ENCODE peak calls at places on chromosomes 1 and 21, in nine cellular contexts. One of them, this sample, is unnamed.

GRCh38 chr1:14765773-14766172 is 167.3 kb downstream of the KAZN start:
- DNase-seq in mesenchymal stem cell: no peak
- DNase-seq in sigmoid colon: no peak
- DNase-seq in IMR-90: no peak
- DNase-seq in transverse colon: no peak
- DNase-seq in cardiac muscle cell: no peak
- DNase-seq in right cardiac atrium: no peak
- DNase-seq in breast epithelium: no peak
- DNase-seq in endodermal cell: no peak
- DNase-seq in this sample: no peak

GRCh38 chr21:44539031-44539430 is 964 bp downstream of the KRTAP10-1 start:
- DNase-seq in mesenchymal stem cell: no peak
- DNase-seq in sigmoid colon: peak; percentile 46
- DNase-seq in IMR-90: no peak
- DNase-seq in transverse colon: no peak
- DNase-seq in cardiac muscle cell: no peak
- DNase-seq in right cardiac atrium: no peak
- DNase-seq in breast epithelium: no peak
- DNase-seq in endodermal cell: no peak
- DNase-seq in this sample: peak; percentile 67

GRCh38 chr1:11198851-11199628 is 9.9 kb downstream of the ANGPTL7 start:
- DNase-seq in mesenchymal stem cell: no peak
- DNase-seq in sigmoid colon: no peak
- DNase-seq in IMR-90: no peak
- DNase-seq in transverse colon: no peak
- DNase-seq in cardiac muscle cell: no peak
- DNase-seq in right cardiac atrium: no peak
- DNase-seq in breast epithelium: no peak
- DNase-seq in endodermal cell: no peak
- DNase-seq in this sample: no peak

GRCh38 chr1:230231739-230232075 is 164.7 kb downstream of the GALNT2 start:
- DNase-seq in mesenchymal stem cell: peak; percentile 55
- DNase-seq in sigmoid colon: peak; percentile 87
- DNase-seq in IMR-90: peak; percentile 60
- DNase-seq in transverse colon: peak; percentile 87
- DNase-seq in cardiac muscle cell: peak; percentile 85
- DNase-seq in right cardiac atrium: peak; percentile 79
- DNase-seq in breast epithelium: no peak
- DNase-seq in endodermal cell: no peak
- DNase-seq in this sample: no peak

GRCh38 chr1:4119516-4120220 is 219.6 kb upstream of the C1orf174 start:
- DNase-seq in mesenchymal stem cell: no peak
- DNase-seq in sigmoid colon: peak; percentile 48
- DNase-seq in IMR-90: no peak
- DNase-seq in transverse colon: no peak
- DNase-seq in cardiac muscle cell: no peak
- DNase-seq in right cardiac atrium: no peak
- DNase-seq in breast epithelium: no peak
- DNase-seq in endodermal cell: peak; percentile 66
- DNase-seq in this sample: no peak

GRCh38 chr1:30036229-30036547 is 687.2 kb downstream of the MATN1 start:
- DNase-seq in mesenchymal stem cell: no peak
- DNase-seq in sigmoid colon: no peak
- DNase-seq in IMR-90: no peak
- DNase-seq in transverse colon: no peak
- DNase-seq in cardiac muscle cell: no peak
- DNase-seq in right cardiac atrium: no peak
- DNase-seq in breast epithelium: no peak
- DNase-seq in endodermal cell: peak; percentile 22
- DNase-seq in this sample: no peak

GRCh38 chr1:243575070-243575469 is 275.0 kb downstream of the AKT3 start:
- DNase-seq in mesenchymal stem cell: no peak
- DNase-seq in sigmoid colon: no peak
- DNase-seq in IMR-90: peak; percentile 41
- DNase-seq in transverse colon: no peak
- DNase-seq in cardiac muscle cell: no peak
- DNase-seq in right cardiac atrium: no peak
- DNase-seq in breast epithelium: no peak
- DNase-seq in endodermal cell: no peak
- DNase-seq in this sample: no peak

GRCh38 chr1:234505774-234506114 is 26.8 kb upstream of the TARBP1 start:
- DNase-seq in mesenchymal stem cell: no peak
- DNase-seq in sigmoid colon: no peak
- DNase-seq in IMR-90: peak; percentile 84
- DNase-seq in transverse colon: no peak
- DNase-seq in cardiac muscle cell: peak; percentile 68
- DNase-seq in right cardiac atrium: no peak
- DNase-seq in breast epithelium: no peak
- DNase-seq in endodermal cell: no peak
- DNase-seq in this sample: no peak

GRCh38 chr1:208985231-208985630 is 598.3 kb upstream of the CAMK1G start:
- DNase-seq in mesenchymal stem cell: no peak
- DNase-seq in sigmoid colon: no peak
- DNase-seq in IMR-90: no peak
- DNase-seq in transverse colon: no peak
- DNase-seq in cardiac muscle cell: peak; percentile 8
- DNase-seq in right cardiac atrium: no peak
- DNase-seq in breast epithelium: no peak
- DNase-seq in endodermal cell: no peak
- DNase-seq in this sample: no peak

GRCh38 chr1:216670118-216670870 is 52.9 kb downstream of the ESRRG start:
- DNase-seq in mesenchymal stem cell: peak; percentile 43
- DNase-seq in sigmoid colon: no peak
- DNase-seq in IMR-90: peak; percentile 54
- DNase-seq in transverse colon: no peak
- DNase-seq in cardiac muscle cell: peak; percentile 22
- DNase-seq in right cardiac atrium: no peak
- DNase-seq in breast epithelium: no peak
- DNase-seq in endodermal cell: no peak
- DNase-seq in this sample: no peak

GRCh38 chr1:26036756-26037281 is 9.1 kb downstream of the SLC30A2 start:
- DNase-seq in mesenchymal stem cell: no peak
- DNase-seq in sigmoid colon: no peak
- DNase-seq in IMR-90: no peak
- DNase-seq in transverse colon: no peak
- DNase-seq in cardiac muscle cell: no peak
- DNase-seq in right cardiac atrium: no peak
- DNase-seq in breast epithelium: no peak
- DNase-seq in endodermal cell: no peak
- DNase-seq in this sample: no peak

GRCh38 chr1:28983509-28984310 is 69.3 kb downstream of the EPB41 start:
- DNase-seq in mesenchymal stem cell: peak; percentile 21
- DNase-seq in sigmoid colon: peak; percentile 67
- DNase-seq in IMR-90: no peak
- DNase-seq in transverse colon: no peak
- DNase-seq in cardiac muscle cell: no peak
- DNase-seq in right cardiac atrium: peak; percentile 23
- DNase-seq in breast epithelium: no peak
- DNase-seq in endodermal cell: peak; percentile 78
- DNase-seq in this sample: no peak

DNA sequence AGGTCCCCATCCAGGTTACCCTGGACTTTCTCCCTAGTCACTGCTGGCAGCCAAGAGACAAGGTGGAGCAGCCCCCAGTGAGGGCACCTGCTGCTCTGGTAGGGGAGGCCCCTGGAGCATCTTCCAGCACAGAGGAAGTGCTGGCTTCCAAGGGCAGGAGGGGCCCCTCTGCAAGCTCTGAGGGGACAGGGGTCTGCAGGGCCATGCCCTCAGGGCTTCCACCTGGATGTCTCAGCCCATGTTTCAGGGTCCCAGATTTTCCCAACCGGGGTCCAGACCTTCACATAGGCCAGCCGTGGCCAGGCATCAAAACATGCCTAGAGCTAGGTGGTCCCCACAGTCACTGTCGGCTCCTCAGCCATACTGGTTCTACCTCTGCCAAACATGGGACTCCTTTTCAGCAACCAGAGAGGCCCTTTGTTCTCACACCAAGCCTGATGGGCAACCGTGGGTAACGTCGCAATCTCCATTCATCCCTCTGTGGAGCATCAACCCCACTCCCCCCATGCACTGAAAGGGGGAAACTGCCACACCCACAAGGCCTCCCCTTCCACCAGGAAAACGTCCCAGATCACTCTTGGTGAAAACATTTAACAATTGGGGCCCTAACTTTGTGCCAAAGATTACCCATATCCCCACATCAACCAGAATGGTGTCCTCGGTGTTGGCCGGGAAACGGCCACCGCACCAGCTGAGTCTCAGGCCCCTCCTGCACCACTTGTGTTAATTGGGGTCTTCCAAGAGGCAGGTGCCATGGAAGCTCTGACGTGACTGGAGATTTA is 1.9 kb upstream of the COL6A2 start:
- DNase-seq in mesenchymal stem cell: no peak
- DNase-seq in sigmoid colon: no peak
- DNase-seq in IMR-90: no peak
- DNase-seq in transverse colon: no peak
- DNase-seq in cardiac muscle cell: no peak
- DNase-seq in right cardiac atrium: no peak
- DNase-seq in breast epithelium: peak; percentile 16
- DNase-seq in endodermal cell: peak; percentile 34
- DNase-seq in this sample: peak; percentile 84
- H3K4me1 ChIP-seq in mesenchymal stem cell: peaks cover 22% of the 10 kb centered on the region
- H3K4me1 ChIP-seq in sigmoid colon: no peaks in the 10 kb centered on the region
- H3K4me1 ChIP-seq in IMR-90: peaks cover 28% of the 10 kb centered on the region
- H3K4me1 ChIP-seq in transverse colon: peaks cover 12% of the 10 kb centered on the region
- H3K4me1 ChIP-seq in cardiac muscle cell: no peaks in the 10 kb centered on the region
- H3K4me1 ChIP-seq in right cardiac atrium: peaks cover 5% of the 10 kb centered on the region
- H3K4me1 ChIP-seq in breast epithelium: no peaks in the 10 kb centered on the region
- H3K4me1 ChIP-seq in endodermal cell: no peaks in the 10 kb centered on the region
- H3K4me1 ChIP-seq in this sample: peaks cover 56% of the 10 kb centered on the region

DNA sequence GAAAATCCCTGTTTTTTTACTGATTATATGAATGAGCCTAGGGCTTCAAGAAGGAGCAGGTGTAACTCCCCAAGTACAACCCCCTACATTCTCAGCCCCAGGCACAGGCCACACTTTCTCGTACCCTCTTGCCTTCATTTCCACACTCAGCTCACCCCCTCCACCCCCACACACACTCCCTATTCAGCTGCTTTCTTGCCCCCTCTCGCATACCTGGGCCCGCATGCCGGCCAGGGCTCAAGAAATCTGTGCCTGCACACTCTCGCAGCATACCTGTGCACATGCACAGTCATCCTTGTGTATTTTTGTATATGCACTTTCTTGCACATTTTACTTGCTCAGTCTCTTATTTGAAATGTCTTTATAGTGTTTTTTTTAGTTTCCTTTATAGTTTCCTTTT is 2.0 kb downstream of the PTPRF start:
- DNase-seq in mesenchymal stem cell: no peak
- DNase-seq in sigmoid colon: no peak
- DNase-seq in IMR-90: no peak
- DNase-seq in transverse colon: no peak
- DNase-seq in cardiac muscle cell: no peak
- DNase-seq in right cardiac atrium: no peak
- DNase-seq in breast epithelium: no peak
- DNase-seq in endodermal cell: no peak
- DNase-seq in this sample: no peak
- H3K4me1 ChIP-seq in mesenchymal stem cell: peaks cover 19% of the 10 kb centered on the region
- H3K4me1 ChIP-seq in sigmoid colon: no peaks in the 10 kb centered on the region
- H3K4me1 ChIP-seq in IMR-90: peaks cover 6% of the 10 kb centered on the region
- H3K4me1 ChIP-seq in transverse colon: peaks cover 68% of the 10 kb centered on the region
- H3K4me1 ChIP-seq in cardiac muscle cell: peaks cover 17% of the 10 kb centered on the region
- H3K4me1 ChIP-seq in right cardiac atrium: no peaks in the 10 kb centered on the region
- H3K4me1 ChIP-seq in breast epithelium: no peaks in the 10 kb centered on the region
- H3K4me1 ChIP-seq in endodermal cell: no peaks in the 10 kb centered on the region
- H3K4me1 ChIP-seq in this sample: peaks cover 67% of the 10 kb centered on the region

DNA sequence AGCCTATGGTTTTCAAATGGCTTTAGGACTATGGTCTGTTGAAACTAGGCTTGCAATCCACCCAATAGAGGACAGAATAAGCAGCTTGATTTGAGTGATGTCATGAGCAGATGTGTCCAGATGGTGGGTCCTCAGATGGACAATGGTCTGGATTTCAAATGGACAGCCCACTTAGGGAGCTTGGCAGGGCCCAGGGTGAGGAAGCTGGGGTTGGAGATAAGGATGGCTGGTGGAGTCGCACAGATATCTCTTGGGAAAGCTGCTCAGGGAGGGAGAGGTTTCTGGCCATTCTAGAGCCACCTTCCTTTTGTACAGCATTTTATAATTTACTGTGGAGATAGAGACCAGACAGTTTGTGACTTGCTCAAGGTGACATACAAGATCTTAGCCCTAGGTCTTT is 55.0 kb downstream of the NFASC start:
- DNase-seq in mesenchymal stem cell: no peak
- DNase-seq in sigmoid colon: no peak
- DNase-seq in IMR-90: no peak
- DNase-seq in transverse colon: no peak
- DNase-seq in cardiac muscle cell: no peak
- DNase-seq in right cardiac atrium: no peak
- DNase-seq in breast epithelium: no peak
- DNase-seq in endodermal cell: peak; percentile 49
- DNase-seq in this sample: peak; percentile 58
- H3K4me1 ChIP-seq in mesenchymal stem cell: peaks cover 4% of the 10 kb centered on the region
- H3K4me1 ChIP-seq in sigmoid colon: no peaks in the 10 kb centered on the region
- H3K4me1 ChIP-seq in IMR-90: no peaks in the 10 kb centered on the region
- H3K4me1 ChIP-seq in transverse colon: no peaks in the 10 kb centered on the region
- H3K4me1 ChIP-seq in cardiac muscle cell: peaks cover 4% of the 10 kb centered on the region
- H3K4me1 ChIP-seq in right cardiac atrium: peaks cover 23% of the 10 kb centered on the region
- H3K4me1 ChIP-seq in breast epithelium: no peaks in the 10 kb centered on the region
- H3K4me1 ChIP-seq in endodermal cell: peaks cover 61% of the 10 kb centered on the region
- H3K4me1 ChIP-seq in this sample: no peaks in the 10 kb centered on the region

GRCh38 chr1:63874278-63874880 is 100.6 kb downstream of the ROR1 start:
- DNase-seq in mesenchymal stem cell: peak; percentile 71
- DNase-seq in sigmoid colon: no peak
- DNase-seq in IMR-90: peak; percentile 12
- DNase-seq in transverse colon: no peak
- DNase-seq in cardiac muscle cell: peak; percentile 39
- DNase-seq in right cardiac atrium: no peak
- DNase-seq in breast epithelium: no peak
- DNase-seq in endodermal cell: no peak
- DNase-seq in this sample: no peak

GRCh38 chr1:63878914-63879313 is 105.1 kb downstream of the ROR1 start:
- DNase-seq in mesenchymal stem cell: peak; percentile 54
- DNase-seq in sigmoid colon: no peak
- DNase-seq in IMR-90: peak; percentile 83
- DNase-seq in transverse colon: no peak
- DNase-seq in cardiac muscle cell: peak; percentile 31
- DNase-seq in right cardiac atrium: no peak
- DNase-seq in breast epithelium: no peak
- DNase-seq in endodermal cell: no peak
- DNase-seq in this sample: no peak

GRCh38 chr1:63877021-63877767 is 103.4 kb downstream of the ROR1 start:
- DNase-seq in mesenchymal stem cell: no peak
- DNase-seq in sigmoid colon: no peak
- DNase-seq in IMR-90: no peak
- DNase-seq in transverse colon: no peak
- DNase-seq in cardiac muscle cell: no peak
- DNase-seq in right cardiac atrium: no peak
- DNase-seq in breast epithelium: no peak
- DNase-seq in endodermal cell: no peak
- DNase-seq in this sample: no peak

GRCh38 chr1:63873751-63874150 is 99.9 kb downstream of the ROR1 start:
- DNase-seq in mesenchymal stem cell: peak; percentile 81
- DNase-seq in sigmoid colon: no peak
- DNase-seq in IMR-90: peak; percentile 58
- DNase-seq in transverse colon: no peak
- DNase-seq in cardiac muscle cell: no peak
- DNase-seq in right cardiac atrium: no peak
- DNase-seq in breast epithelium: no peak
- DNase-seq in endodermal cell: no peak
- DNase-seq in this sample: no peak

GRCh38 chr1:63877816-63878215 is 104.0 kb downstream of the ROR1 start:
- DNase-seq in mesenchymal stem cell: peak; percentile 73
- DNase-seq in sigmoid colon: no peak
- DNase-seq in IMR-90: peak; percentile 75
- DNase-seq in transverse colon: no peak
- DNase-seq in cardiac muscle cell: peak; percentile 54
- DNase-seq in right cardiac atrium: no peak
- DNase-seq in breast epithelium: peak; percentile 26
- DNase-seq in endodermal cell: no peak
- DNase-seq in this sample: no peak
- H3K4me1 ChIP-seq in mesenchymal stem cell: peaks cover 4% of the 10 kb centered on the region
- H3K4me1 ChIP-seq in sigmoid colon: no peaks in the 10 kb centered on the region
- H3K4me1 ChIP-seq in IMR-90: peaks cover 24% of the 10 kb centered on the region
- H3K4me1 ChIP-seq in transverse colon: no peaks in the 10 kb centered on the region
- H3K4me1 ChIP-seq in cardiac muscle cell: peaks cover 37% of the 10 kb centered on the region
- H3K4me1 ChIP-seq in right cardiac atrium: peaks cover 3% of the 10 kb centered on the region
- H3K4me1 ChIP-seq in breast epithelium: no peaks in the 10 kb centered on the region
- H3K4me1 ChIP-seq in endodermal cell: peaks cover 11% of the 10 kb centered on the region
- H3K4me1 ChIP-seq in this sample: peaks cover 21% of the 10 kb centered on the region